ENCODE peak calls at places on chromosomes 7 and 10, in five cellular contexts. A is H54; U is HS-5; X is stimulated activated CD8-positive, alpha-beta memory T cell treated with anti-CD3 and anti-CD28 coated beads, Interleukin-4, amount 100 ng/mL, for 24 hours; Z is activated naive CD4-positive, alpha-beta T cell treated with anti-CD3 and anti-CD28 coated beads, Interleukin-2, amount 10 ng/mL, durations not matched to agents 7 days and 5 days. D is an unnamed sample.

GRCh38 chr7:82335927-82336326 is 107.7 kb downstream of the CACNA2D1 start:
- DNase-seq in A (no peak), U (no peak), X (no peak), Z (no peak), D (no peak)

GRCh38 chr10:48582970-48583369 is 21.9 kb downstream of the ARHGAP22 start:
- DNase-seq in A (no peak), U (no peak), X (no peak), Z (no peak), D (no peak)

GRCh38 chr7:141158562-141158961 is 84.7 kb downstream of the TMEM178B start:
- DNase-seq in A (peak), U (peak), X (no peak), Z (no peak), D (no peak)

GRCh38 chr10:10665750-10666149 is 351.9 kb upstream of the CELF2 start:
- DNase-seq in A (no peak), U (no peak), X (no peak), Z (no peak), D (no peak)

GRCh38 chr7:6226194-6226799 is 46.1 kb downstream of the CYTH3 start:
- DNase-seq in A (no peak), U (peak), X (no peak), Z (no peak), D (no peak)

GRCh38 chr7:152105205-152105604 is 79.7 kb downstream of the GALNT11 start:
- DNase-seq in A (no peak), U (no peak), X (no peak), Z (no peak), D (no peak)

GRCh38 chr10:7484456-7485266 is 73.8 kb upstream of the SFMBT2 start:
- DNase-seq in A (no peak), U (no peak), X (no peak), Z (peak), D (no peak)

GRCh38 chr10:27285093-27285492 is 44.5 kb upstream of the ACBD5 start:
- DNase-seq in A (no peak), U (no peak), X (no peak), Z (peak), D (no peak)

GRCh38 chr7:30062587-30062986 is 34.4 kb downstream of the PLEKHA8 start:
- DNase-seq in A (no peak), U (no peak), X (no peak), Z (no peak), D (peak)

GRCh38 chr7:77479536-77480088 is 57.5 kb upstream of the PTPN12 start:
- DNase-seq in A (no peak), U (no peak), X (no peak), Z (no peak), D (no peak)

GRCh38 chr10:78805176-78805575 is 263.6 kb upstream of the ZMIZ1 start:
- DNase-seq in A (no peak), U (peak), X (no peak), Z (no peak), D (no peak)

GRCh38 chr10:102113956-102114857 is 6.0 kb downstream of the LDB1 start:
- DNase-seq in A (no peak), U (no peak), X (no peak), Z (peak), D (no peak)